ENCODE peak calls at places on chromosomes 3 and 15, in nine cellular contexts. N is Peyer's patch, B is neural progenitor cell, W is esophagus squamous epithelium, J is heart left ventricle, Y is upper lobe of left lung, T is body of pancreas, K is aorta, Q is SJSA1. H is an unnamed sample.

GRCh38 chr3:151445283-151446001 is 15.4 kb downstream of the IGSF10 start:
- DNase-seq in K (peak; percentile 66), N (no peak), B (no peak), Q (peak; percentile 33), W (no peak), T (no peak), J (no peak), Y (peak; percentile 43), H (no peak)

GRCh38 chr3:142947799-142948575 is 15.5 kb downstream of the PAQR9 start:
- DNase-seq in Y (no peak), J (no peak), B (no peak), W (no peak), Q (no peak), T (no peak), K (no peak), N (no peak), H (no peak)

GRCh38 chr15:64343841-64344240 is 12.1 kb downstream of the CSNK1G1 start:
- DNase-seq in W (no peak), N (no peak), T (no peak), K (no peak), B (no peak), J (no peak), Y (no peak), Q (no peak), H (no peak)

GRCh38 chr3:140219923-140220452 is 285.0 kb downstream of the CLSTN2 start:
- DNase-seq in B (no peak), W (no peak), N (no peak), J (no peak), Y (no peak), Q (no peak), K (no peak), T (no peak), H (no peak)

GRCh38 chr3:183283886-183284285 is 30.8 kb downstream of the B3GNT5 start:
- DNase-seq in B (no peak), T (no peak), J (no peak), Q (no peak), Y (no peak), W (no peak), N (no peak), K (no peak), H (no peak)

GRCh38 chr3:113637756-113638155 is 58.7 kb downstream of the USF3 start:
- DNase-seq in Y (no peak), W (no peak), B (no peak), K (no peak), Q (no peak), N (no peak), J (no peak), T (no peak), H (no peak)

GRCh38 chr3:129119365-129120100 is 2.1 kb downstream of the RAB43 start:
- DNase-seq in Q (no peak), B (no peak), T (peak; percentile 60), K (no peak), N (peak; percentile 82), W (no peak), J (no peak), Y (peak; percentile 65), H (no peak)

GRCh38 chr3:122697952-122698625 is 17.4 kb downstream of the PARP14 start:
- DNase-seq in Q (no peak), J (no peak), B (no peak), W (no peak), Y (no peak), T (no peak), K (no peak), N (peak; percentile 55), H (no peak)

GRCh38 chr15:39585394-39585841 is 4.5 kb downstream of the THBS1 start:
- DNase-seq in Y (no peak), K (no peak), W (no peak), B (no peak), N (no peak), J (no peak), Q (peak; percentile 8), T (no peak), H (no peak)

GRCh38 chr15:93001881-93002280 is 87.1 kb downstream of the RGMA start:
- DNase-seq in T (no peak), Y (no peak), N (no peak), B (no peak), Q (no peak), K (no peak), W (no peak), J (no peak), H (no peak)

GRCh38 chr15:96354731-96355560 is 24.4 kb downstream of the NR2F2 start:
- DNase-seq in Y (no peak), K (no peak), B (peak; percentile 31), N (no peak), Q (peak; percentile 57), T (no peak), W (no peak), J (no peak), H (no peak)

GRCh38 chr3:156360992-156361391 is 193.9 kb downstream of the SSR3 start:
- DNase-seq in K (no peak), B (no peak), Q (no peak), W (no peak), T (no peak), J (no peak), Y (no peak), N (no peak), H (no peak)

GRCh38 chr3:120708408-120708807 is 26.4 kb upstream of the HGD start:
- DNase-seq in W (no peak), N (no peak), Y (no peak), J (no peak), K (no peak), B (no peak), T (no peak), Q (no peak), H (no peak)

GRCh38 chr3:120706950-120707349 is 24.9 kb upstream of the HGD start:
- DNase-seq in N (no peak), Y (no peak), W (no peak), T (no peak), Q (no peak), B (no peak), J (no peak), K (no peak), H (no peak)

GRCh38 chr3:120710359-120710758 is 28.3 kb upstream of the HGD start:
- DNase-seq in B (no peak), W (no peak), J (no peak), Q (no peak), Y (no peak), N (no peak), K (no peak), T (no peak), H (no peak)

GRCh38 chr3:120705851-120706582 is 24.0 kb upstream of the HGD start:
- DNase-seq in T (no peak), J (no peak), K (no peak), Y (no peak), N (no peak), B (no peak), W (no peak), Q (no peak), H (no peak)
- H3K27me3 ChIP-seq in T (no peaks in the 10 kb centered on the region), J (no peaks in the 10 kb centered on the region), K (no peaks in the 10 kb centered on the region), Y (no peaks in the 10 kb centered on the region), N (no peaks in the 10 kb centered on the region), B (no peaks in the 10 kb centered on the region), W (no peaks in the 10 kb centered on the region), Q (no peaks in the 10 kb centered on the region), H (no peaks in the 10 kb centered on the region)

GRCh38 chr3:43997788-43998373 is 243.8 kb upstream of the TOPAZ1 start:
- DNase-seq in N (no peak), K (no peak), Q (no peak), T (no peak), B (peak; percentile 52), Y (no peak), J (no peak), W (no peak), H (no peak)

GRCh38 chr3:44000586-44000985 is 241.1 kb upstream of the TOPAZ1 start:
- DNase-seq in T (no peak), W (no peak), B (no peak), J (no peak), K (no peak), Y (no peak), N (no peak), Q (no peak), H (no peak)

GRCh38 chr3:43999920-44000319 is 241.8 kb upstream of the TOPAZ1 start:
- DNase-seq in W (no peak), B (no peak), Q (no peak), T (no peak), K (no peak), Y (no peak), N (no peak), J (no peak), H (no peak)

GRCh38 chr3:43998374-43998840 is 243.3 kb upstream of the TOPAZ1 start:
- DNase-seq in K (no peak), Y (no peak), B (peak; percentile 58), T (no peak), N (no peak), W (no peak), Q (no peak), J (no peak), H (no peak)

GRCh38 chr3:43998841-43999805 is 242.6 kb upstream of the TOPAZ1 start:
- DNase-seq in Q (no peak), J (no peak), T (no peak), K (no peak), Y (no peak), B (peak; percentile 80), N (peak; percentile 63), W (no peak), H (no peak)
- H3K27me3 ChIP-seq in Q (peaks cover 59% of the 10 kb centered on the region), J (peaks cover 54% of the 10 kb centered on the region), T (peaks cover 3% of the 10 kb centered on the region), K (no peaks in the 10 kb centered on the region), Y (peaks cover 58% of the 10 kb centered on the region), B (peaks cover 86% of the 10 kb centered on the region), N (peaks cover 56% of the 10 kb centered on the region), W (peaks cover 55% of the 10 kb centered on the region), H (peaks cover 87% of the 10 kb centered on the region)

GRCh38 chr3:194983620-194984019 is 287.3 kb downstream of the XXYLT1 start:
- DNase-seq in J (no peak), B (no peak), W (no peak), N (no peak), Q (no peak), T (no peak), Y (no peak), K (no peak), H (no peak)
- H3K27me3 ChIP-seq in J (no peaks in the 10 kb centered on the region), B (peaks cover 16% of the 10 kb centered on the region), W (no peaks in the 10 kb centered on the region), N (no peaks in the 10 kb centered on the region), Q (peaks cover 3% of the 10 kb centered on the region), T (no peaks in the 10 kb centered on the region), Y (no peaks in the 10 kb centered on the region), K (no peaks in the 10 kb centered on the region), H (no peaks in the 10 kb centered on the region)

GRCh38 chr15:88804257-88804656 is 1.0 kb downstream of the ACAN start:
- DNase-seq in J (no peak), Y (no peak), K (no peak), T (no peak), N (no peak), W (no peak), Q (no peak), B (no peak), H (no peak)
- H3K27me3 ChIP-seq in J (peaks cover 19% of the 10 kb centered on the region), Y (peaks cover 16% of the 10 kb centered on the region), K (no peaks in the 10 kb centered on the region), T (no peaks in the 10 kb centered on the region), N (peaks cover 14% of the 10 kb centered on the region), W (peaks cover 6% of the 10 kb centered on the region), Q (peaks cover 61% of the 10 kb centered on the region), B (peaks cover 80% of the 10 kb centered on the region), H (no peaks in the 10 kb centered on the region)

GRCh38 chr3:135809038-135809437 is 156.5 kb upstream of the PPP2R3A start:
- DNase-seq in T (no peak), K (no peak), Q (no peak), Y (no peak), B (no peak), N (no peak), J (no peak), W (no peak), H (no peak)
- H3K27me3 ChIP-seq in T (no peaks in the 10 kb centered on the region), K (no peaks in the 10 kb centered on the region), Q (peaks cover 6% of the 10 kb centered on the region), Y (no peaks in the 10 kb centered on the region), B (no peaks in the 10 kb centered on the region), N (no peaks in the 10 kb centered on the region), J (no peaks in the 10 kb centered on the region), W (no peaks in the 10 kb centered on the region), H (no peaks in the 10 kb centered on the region)

GRCh38 chr3:24622696-24623225 is 128.1 kb upstream of the THRB start:
- DNase-seq in N (no peak), K (no peak), Q (no peak), T (no peak), B (no peak), Y (no peak), J (no peak), W (no peak), H (no peak)
- H3K27me3 ChIP-seq in N (no peaks in the 10 kb centered on the region), K (no peaks in the 10 kb centered on the region), Q (no peaks in the 10 kb centered on the region), T (no peaks in the 10 kb centered on the region), B (no peaks in the 10 kb centered on the region), Y (no peaks in the 10 kb centered on the region), J (no peaks in the 10 kb centered on the region), W (no peaks in the 10 kb centered on the region), H (no peaks in the 10 kb centered on the region)